ENCODE peak calls at places on chromosomes 6 and 20, in four cellular contexts. One of them, this sample, is unnamed.

GRCh38 chr6:121549741-121550140 is 114.3 kb downstream of the GJA1 start:
- DNase-seq in KBM-7: no peak
- DNase-seq in stimulated activated CD4-positive, alpha-beta T cell treated with anti-CD3 and anti-CD28 coated beads, Interleukin-1b, Interleukin-23, amount 100 ng/mL, for 1 hour: no peak
- DNase-seq in iris pigment epithelial cell: peak
- DNase-seq in this sample: peak

GRCh38 chr6:109306733-109307132 is 75.5 kb downstream of the CD164 start:
- DNase-seq in iris pigment epithelial cell: peak
- DNase-seq in KBM-7: no peak
- DNase-seq in stimulated activated CD4-positive, alpha-beta T cell treated with anti-CD3 and anti-CD28 coated beads, Interleukin-1b, Interleukin-23, amount 100 ng/mL, for 1 hour: no peak
- DNase-seq in this sample: peak

GRCh38 chr20:35085477-35086225 is 7.0 kb downstream of the TRPC4AP start:
- DNase-seq in stimulated activated CD4-positive, alpha-beta T cell treated with anti-CD3 and anti-CD28 coated beads, Interleukin-1b, Interleukin-23, amount 100 ng/mL, for 1 hour: no peak
- DNase-seq in iris pigment epithelial cell: no peak
- DNase-seq in KBM-7: peak
- DNase-seq in this sample: no peak

GRCh38 chr20:2145376-2145775 is 43.7 kb downstream of the STK35 start:
- DNase-seq in stimulated activated CD4-positive, alpha-beta T cell treated with anti-CD3 and anti-CD28 coated beads, Interleukin-1b, Interleukin-23, amount 100 ng/mL, for 1 hour: no peak
- DNase-seq in KBM-7: no peak
- DNase-seq in iris pigment epithelial cell: no peak
- DNase-seq in this sample: no peak

GRCh38 chr6:7727951-7728854 is 2.3 kb downstream of the BMP6 start:
- DNase-seq in iris pigment epithelial cell: peak
- DNase-seq in KBM-7: peak
- DNase-seq in stimulated activated CD4-positive, alpha-beta T cell treated with anti-CD3 and anti-CD28 coated beads, Interleukin-1b, Interleukin-23, amount 100 ng/mL, for 1 hour: no peak
- DNase-seq in this sample: peak

GRCh38 chr6:111737065-111737521 is 131.4 kb upstream of the TRAF3IP2 start:
- DNase-seq in stimulated activated CD4-positive, alpha-beta T cell treated with anti-CD3 and anti-CD28 coated beads, Interleukin-1b, Interleukin-23, amount 100 ng/mL, for 1 hour: no peak
- DNase-seq in KBM-7: no peak
- DNase-seq in iris pigment epithelial cell: peak
- DNase-seq in this sample: peak

GRCh38 chr20:54726687-54727086 is 251.3 kb downstream of the DOK5 start:
- DNase-seq in KBM-7: peak
- DNase-seq in iris pigment epithelial cell: no peak
- DNase-seq in stimulated activated CD4-positive, alpha-beta T cell treated with anti-CD3 and anti-CD28 coated beads, Interleukin-1b, Interleukin-23, amount 100 ng/mL, for 1 hour: no peak
- DNase-seq in this sample: no peak

GRCh38 chr6:92538926-92539325 is 880.4 kb downstream of the EPHA7 start:
- DNase-seq in stimulated activated CD4-positive, alpha-beta T cell treated with anti-CD3 and anti-CD28 coated beads, Interleukin-1b, Interleukin-23, amount 100 ng/mL, for 1 hour: no peak
- DNase-seq in iris pigment epithelial cell: no peak
- DNase-seq in KBM-7: no peak
- DNase-seq in this sample: no peak

GRCh38 chr6:35071347-35071994 is 69.7 kb downstream of the TCP11 start:
- DNase-seq in KBM-7: no peak
- DNase-seq in stimulated activated CD4-positive, alpha-beta T cell treated with anti-CD3 and anti-CD28 coated beads, Interleukin-1b, Interleukin-23, amount 100 ng/mL, for 1 hour: no peak
- DNase-seq in iris pigment epithelial cell: no peak
- DNase-seq in this sample: no peak

GRCh38 chr6:51550243-51550642 is 537.2 kb downstream of the PKHD1 start:
- DNase-seq in KBM-7: no peak
- DNase-seq in stimulated activated CD4-positive, alpha-beta T cell treated with anti-CD3 and anti-CD28 coated beads, Interleukin-1b, Interleukin-23, amount 100 ng/mL, for 1 hour: no peak
- DNase-seq in iris pigment epithelial cell: no peak
- DNase-seq in this sample: no peak

GRCh38 chr20:24095753-24096152 is 107.2 kb upstream of the GGTLC1 start:
- DNase-seq in KBM-7: no peak
- DNase-seq in stimulated activated CD4-positive, alpha-beta T cell treated with anti-CD3 and anti-CD28 coated beads, Interleukin-1b, Interleukin-23, amount 100 ng/mL, for 1 hour: no peak
- DNase-seq in iris pigment epithelial cell: no peak
- DNase-seq in this sample: no peak

GRCh38 chr20:26135325-26136110 is 438.9 kb upstream of the ZNF337 start:
- DNase-seq in KBM-7: no peak
- DNase-seq in iris pigment epithelial cell: no peak
- DNase-seq in stimulated activated CD4-positive, alpha-beta T cell treated with anti-CD3 and anti-CD28 coated beads, Interleukin-1b, Interleukin-23, amount 100 ng/mL, for 1 hour: no peak
- DNase-seq in this sample: no peak

GRCh38 chr20:31722388-31723281 is at the start of gene BCL2L1:
- DNase-seq in stimulated activated CD4-positive, alpha-beta T cell treated with anti-CD3 and anti-CD28 coated beads, Interleukin-1b, Interleukin-23, amount 100 ng/mL, for 1 hour: no peak
- DNase-seq in KBM-7: peak
- DNase-seq in iris pigment epithelial cell: peak
- DNase-seq in this sample: peak

GRCh38 chr6:30684386-30685156 is 1.9 kb downstream of the PPP1R18 start:
- DNase-seq in stimulated activated CD4-positive, alpha-beta T cell treated with anti-CD3 and anti-CD28 coated beads, Interleukin-1b, Interleukin-23, amount 100 ng/mL, for 1 hour: no peak
- DNase-seq in KBM-7: peak
- DNase-seq in iris pigment epithelial cell: peak
- DNase-seq in this sample: peak

This sample was measured in ELR.